ENCODE peak calls at places on chromosomes 6 and 20, in five cellular contexts. B, M, O, C and D are unnamed samples.

GRCh38 chr6:62229231-62229630 is 56.8 kb downstream of the KHDRBS2 start:
- DNase-seq in B (no peak), M (no peak), O (no peak), C (no peak), D (no peak)

GRCh38 chr6:41707565-41708200 is 27.7 kb downstream of the TFEB start:
- DNase-seq in B (peak), M (peak), O (no peak), C (no peak), D (no peak)

GRCh38 chr20:35478804-35479472 is 23.5 kb downstream of the CEP250 start:
- DNase-seq in B (no peak), M (peak), O (peak), C (no peak), D (no peak)

GRCh38 chr6:41167173-41167963 is 4.5 kb upstream of the TREM2 start:
- DNase-seq in B (no peak), M (peak), O (peak), C (no peak), D (no peak)

GRCh38 chr6:1613631-1614447 is 4.1 kb downstream of the FOXC1 start:
- DNase-seq in B (no peak), M (no peak), O (peak), C (no peak), D (no peak)

GRCh38 chr20:12721636-12722035 is 287.1 kb upstream of the SPTLC3 start:
- DNase-seq in B (no peak), M (no peak), O (no peak), C (no peak), D (no peak)

GRCh38 chr6:148926478-148926877 is 179.6 kb downstream of the UST start:
- DNase-seq in B (no peak), M (no peak), O (no peak), C (no peak), D (peak)

GRCh38 chr6:119562168-119562567 is 212.6 kb upstream of the MAN1A1 start:
- DNase-seq in B (no peak), M (no peak), O (no peak), C (no peak), D (no peak)

GRCh38 chr6:134619789-134620188 is 301.9 kb upstream of the SGK1 start:
- DNase-seq in B (no peak), M (no peak), O (no peak), C (no peak), D (peak)

GRCh38 chr20:61569836-61570235 is 317.8 kb downstream of the CDH4 start:
- DNase-seq in B (no peak), M (no peak), O (no peak), C (no peak), D (no peak)

GRCh38 chr20:35305682-35306556 is 13.7 kb upstream of the FAM83C start:
- DNase-seq in B (peak), M (peak), O (no peak), C (peak), D (peak)

GRCh38 chr20:62811320-62811719 is 5.5 kb upstream of the COL9A3 start:
- DNase-seq in B (no peak), M (no peak), O (no peak), C (no peak), D (no peak)

GRCh38 chr6:147941143-147941542 is 401.5 kb upstream of the SASH1 start:
- DNase-seq in B (no peak), M (no peak), O (no peak), C (no peak), D (no peak)

GRCh38 chr6:43396408-43397149 is 27.1 kb upstream of the ZNF318 start:
- DNase-seq in B (no peak), M (no peak), O (no peak), C (no peak), D (no peak)

GRCh38 chr6:17780071-17780470 is 73.3 kb upstream of the NUP153 start:
- DNase-seq in B (no peak), M (no peak), O (no peak), C (no peak), D (no peak)

GRCh38 chr6:166004491-166005275 is 163.0 kb downstream of the TBXT start:
- DNase-seq in B (no peak), M (no peak), O (no peak), C (no peak), D (no peak)

GRCh38 chr6:106631356-106631755 is 2.0 kb downstream of the QRSL1 start:
- DNase-seq in B (no peak), M (no peak), O (no peak), C (no peak), D (no peak)

GRCh38 chr6:6678185-6678671 is 89.7 kb downstream of the LY86 start:
- DNase-seq in B (no peak), M (no peak), O (no peak), C (no peak), D (no peak)